ENCODE peak calls at places on chromosome 14, in five cellular contexts. H is ureter, R is midbrain, C is type B pancreatic cell, B is occipital lobe. G is an unnamed sample.

GRCh38 chr14:21263284-21264024 is 5.8 kb downstream of the HNRNPC start:
- DNase-seq in H (no peak), R (no peak), C (no peak), B (no peak), G (no peak)

GRCh38 chr14:55973285-55973800 is 144.9 kb upstream of the PELI2 start:
- DNase-seq in H (no peak), R (no peak), C (no peak), B (no peak), G (no peak)

GRCh38 chr14:72962829-72963312 is 36.6 kb downstream of the DCAF4 start:
- DNase-seq in H (no peak), R (no peak), C (no peak), B (no peak), G (peak; percentile 70)

GRCh38 chr14:58638231-58639205 is 756 bp downstream of the DACT1 start:
- DNase-seq in H (no peak), R (no peak), C (no peak), B (peak; percentile 21), G (peak; percentile 66)

GRCh38 chr14:55968741-55969140 is 149.5 kb upstream of the PELI2 start:
- DNase-seq in H (no peak), R (no peak), C (no peak), B (no peak), G (no peak)

GRCh38 chr14:103713304-103714062 is 1.8 kb downstream of the XRCC3 start:
- DNase-seq in H (no peak), R (no peak), C (no peak), B (no peak), G (peak; percentile 78)

GRCh38 chr14:103623883-103624482 is 5.0 kb upstream of the KLC1 start:
- DNase-seq in H (no peak), R (no peak), C (no peak), B (no peak), G (no peak)

GRCh38 chr14:64763801-64764511 is 59.7 kb downstream of the PLEKHG3 start:
- DNase-seq in H (no peak), R (peak; percentile 17), C (no peak), B (no peak), G (no peak)

GRCh38 chr14:21614245-21614644 is 20.5 kb downstream of the OR10G2 start:
- DNase-seq in H (no peak), R (no peak), C (no peak), B (no peak), G (no peak)

GRCh38 chr14:56125772-56126411 is 7.7 kb downstream of the PELI2 start:
- DNase-seq in H (no peak), R (no peak), C (no peak), B (no peak), G (no peak)

GRCh38 chr14:58738876-58739275 is 101.1 kb downstream of the DACT1 start:
- DNase-seq in H (no peak), R (no peak), C (no peak), B (no peak), G (no peak)

GRCh38 chr14:66228267-66228970 is 257.8 kb upstream of the CCDC196 start:
- DNase-seq in H (no peak), R (no peak), C (no peak), B (no peak), G (no peak)

GRCh38 chr14:74871819-74872218 is 4.1 kb downstream of the PROX2 start:
- DNase-seq in H (no peak), R (no peak), C (no peak), B (no peak), G (no peak)

GRCh38 chr14:60350366-60350720 is 101.3 kb downstream of the PPM1A start:
- DNase-seq in H (no peak), R (no peak), C (no peak), B (no peak), G (no peak)

GRCh38 chr14:103830511-103831270 is 16.7 kb downstream of the PPP1R13B start:
- DNase-seq in H (no peak), R (no peak), C (no peak), B (no peak), G (no peak)

GRCh38 chr14:22797017-22797917 is 18.0 kb downstream of the SLC7A7 start:
- DNase-seq in H (no peak), R (no peak), C (no peak), B (no peak), G (no peak)

GRCh38 chr14:91258021-91258618 is 13.6 kb upstream of the GPR68 start:
- DNase-seq in H (no peak), R (no peak), C (no peak), B (no peak), G (peak; percentile 95)

GRCh38 chr14:51455041-51455835 is 196.5 kb upstream of the FRMD6 start:
- DNase-seq in H (no peak), R (no peak), C (no peak), B (no peak), G (no peak)

GRCh38 chr14:54343276-54344121 is 53.3 kb upstream of the CDKN3 start:
- DNase-seq in H (no peak), R (no peak), C (no peak), B (no peak), G (no peak)

GRCh38 chr14:99177876-99178630 is 93.9 kb downstream of the BCL11B start:
- DNase-seq in H (no peak), R (no peak), C (no peak), B (no peak), G (peak; percentile 73)